ENCODE peak calls at places on chromosomes 12 and 14, in seven cellular contexts. D is lower lobe of right lung, I is A549, P is kidney, J is sigmoid colon, X is BE2C, K is upper lobe of left lung. L is an unnamed sample.

GRCh38 chr12:105820407-105821140 is 318.2 kb downstream of the NUAK1 start:
- DNase-seq in P (no peak), X (no peak), I (no peak), D (no peak), J (peak; percentile 75), K (peak; percentile 35), L (no peak)

GRCh38 chr12:90343966-90344365 is 611.0 kb downstream of the CCER1 start:
- DNase-seq in K (no peak), J (no peak), P (no peak), D (no peak), I (no peak), X (no peak), L (no peak)

GRCh38 chr12:60494249-60494648 is 898.4 kb downstream of the SLC16A7 start:
- DNase-seq in D (no peak), K (no peak), I (peak; percentile 3), J (no peak), X (no peak), P (no peak), L (peak; percentile 39)

GRCh38 chr14:95355422-95355821 is 35.7 kb upstream of the CLMN start:
- DNase-seq in K (no peak), I (no peak), D (no peak), J (no peak), X (no peak), P (no peak), L (no peak)

GRCh38 chr14:76261371-76261811 is 109.7 kb downstream of the GPATCH2L start:
- DNase-seq in K (no peak), P (no peak), X (no peak), D (no peak), J (no peak), I (no peak), L (no peak)

GRCh38 chr12:124480469-124481256 is 86.7 kb downstream of the NCOR2 start:
- DNase-seq in X (peak; percentile 87), P (peak; percentile 96), I (peak; percentile 28), J (no peak), K (no peak), D (no peak), L (no peak)

GRCh38 chr14:32197919-32198318 is 3.9 kb upstream of the RNU6-7 start:
- DNase-seq in X (no peak), D (no peak), J (no peak), P (no peak), K (no peak), I (no peak), L (no peak)

GRCh38 chr12:33514893-33515292 is 75.3 kb upstream of the SYT10 start:
- DNase-seq in K (no peak), I (no peak), D (no peak), P (no peak), J (no peak), X (no peak), L (no peak)

GRCh38 chr12:52331039-52331438 is 9.8 kb upstream of the KRT83 start:
- DNase-seq in X (no peak), P (peak; percentile 17), K (no peak), D (no peak), J (no peak), I (no peak), L (no peak)

GRCh38 chr12:49559011-49559675 is 8.8 kb downstream of the MCRS1 start:
- DNase-seq in D (no peak), P (peak; percentile 55), K (no peak), I (no peak), J (no peak), X (no peak), L (no peak)

GRCh38 chr12:19245126-19245525 is 115.6 kb downstream of the PLEKHA5 start:
- DNase-seq in X (no peak), K (no peak), D (no peak), P (no peak), J (no peak), I (no peak), L (no peak)

GRCh38 chr12:75977952-75978671 is 53.5 kb downstream of the PHLDA1 start:
- DNase-seq in D (no peak), X (peak; percentile 53), K (peak; percentile 78), J (peak; percentile 75), I (peak; percentile 94), P (peak; percentile 66), L (peak; percentile 98)

GRCh38 chr12:12008232-12008850 is 62.4 kb upstream of the BCL2L14 start:
- DNase-seq in P (no peak), X (no peak), I (no peak), D (no peak), J (no peak), K (no peak), L (peak; percentile 24)

GRCh38 chr14:74261288-74261687 is 22.0 kb downstream of the VSX2 start:
- DNase-seq in P (no peak), J (no peak), I (no peak), D (no peak), K (no peak), X (no peak), L (no peak)

GRCh38 chr12:51048601-51049369 is 658 bp downstream of the LETMD1 start:
- DNase-seq in D (no peak), P (no peak), K (no peak), I (no peak), X (no peak), J (no peak), L (no peak)

GRCh38 chr12:16189849-16190248 is 87.6 kb downstream of the SLC15A5 start:
- DNase-seq in K (no peak), I (no peak), D (no peak), X (no peak), J (no peak), P (no peak), L (peak; percentile 63)

GRCh38 chr14:61178226-61179060 is 102.7 kb downstream of the TMEM30B start:
- DNase-seq in P (no peak), J (no peak), K (no peak), D (no peak), I (peak; percentile 84), X (no peak), L (peak; percentile 61)

GRCh38 chr14:92473947-92474535 is 39.5 kb upstream of the RIN3 start:
- DNase-seq in D (no peak), J (no peak), I (no peak), P (peak; percentile 61), X (no peak), K (no peak), L (no peak)

GRCh38 chr12:67649165-67650126 is 901 bp downstream of the DYRK2 start:
- DNase-seq in D (peak; percentile 64), I (peak; percentile 31), J (peak; percentile 74), K (peak; percentile 32), X (peak; percentile 45), P (peak; percentile 85), L (peak; percentile 29)

GRCh38 chr14:41986083-41986645 is 379.5 kb downstream of the LRFN5 start:
- DNase-seq in I (no peak), K (no peak), J (no peak), P (no peak), D (no peak), X (no peak), L (no peak)

GRCh38 chr12:104223599-104224168 is 8.1 kb downstream of the TXNRD1 start:
- DNase-seq in I (no peak), J (no peak), K (no peak), D (no peak), X (no peak), P (no peak), L (no peak)

DNA sequence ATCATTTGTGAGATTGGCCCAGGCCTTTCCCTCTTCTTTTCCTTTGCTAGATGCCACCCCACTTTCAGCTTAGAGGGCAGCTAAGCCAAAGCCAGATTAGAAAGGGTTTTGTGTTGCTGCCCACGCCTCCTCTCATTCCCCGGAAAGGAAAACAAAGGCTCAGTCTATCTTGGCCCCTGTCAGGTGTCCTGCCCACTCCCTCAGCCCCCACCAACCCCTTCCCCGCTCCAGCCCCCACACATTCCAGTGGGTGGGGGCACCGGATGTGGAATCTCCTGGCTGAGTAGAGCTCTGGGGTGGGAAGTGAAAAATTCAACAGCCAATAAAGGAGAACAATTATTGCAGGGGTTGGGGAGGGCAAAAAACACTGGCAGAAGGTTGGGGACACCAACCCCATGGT is 2.2 kb upstream of the RDH5 start:
- DNase-seq in X (no peak), J (no peak), K (no peak), D (no peak), P (no peak), I (no peak), L (peak; percentile 58)
- H3K4me1 ChIP-seq in X (peaks cover 3% of the 10 kb centered on the region), J (peaks cover 84% of the 10 kb centered on the region), K (peaks cover 32% of the 10 kb centered on the region), D (peaks cover 61% of the 10 kb centered on the region), P (peaks cover 27% of the 10 kb centered on the region), I (peaks cover 54% of the 10 kb centered on the region), L (peaks cover 40% of the 10 kb centered on the region)

DNA sequence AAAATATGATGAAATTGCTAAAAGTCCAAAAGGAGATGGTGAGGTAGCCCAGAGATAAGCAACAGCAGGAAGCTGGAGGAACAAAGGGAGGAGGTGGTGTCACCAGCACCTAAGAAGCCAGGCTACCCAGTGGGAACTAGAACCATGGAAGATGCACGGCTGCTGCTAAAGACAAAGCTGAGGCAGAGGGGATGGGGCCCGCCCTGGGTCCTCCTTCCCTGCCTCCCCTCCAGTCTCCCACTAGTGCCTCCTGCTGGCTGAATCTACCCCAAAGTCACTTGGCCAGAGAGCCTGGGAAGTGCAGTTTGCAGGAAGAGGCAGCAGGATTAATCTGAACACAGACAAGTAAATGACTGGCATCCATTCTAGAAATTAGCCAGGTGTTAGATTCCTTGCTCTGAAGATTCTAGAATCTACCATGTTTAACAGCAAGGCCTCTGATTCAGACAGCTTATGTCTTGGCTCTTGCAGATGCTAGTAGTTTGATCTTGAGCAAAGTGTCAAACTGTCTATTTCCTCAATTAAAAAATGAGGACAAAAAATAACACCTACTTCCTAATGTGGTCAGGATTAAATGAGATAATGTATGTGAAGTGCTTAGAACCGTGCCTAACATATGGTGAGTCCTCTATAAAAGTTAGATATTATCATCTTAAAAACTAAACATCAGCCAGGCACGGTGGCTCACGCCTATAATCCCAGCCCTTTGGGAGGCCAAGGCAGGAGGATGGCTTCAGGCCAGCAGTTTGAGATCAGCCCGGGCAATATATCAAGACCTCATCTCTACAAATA is 5.9 kb upstream of the LRP10 start:
- DNase-seq in J (no peak), D (peak; percentile 14), X (no peak), K (no peak), P (peak; percentile 18), I (no peak), L (no peak)
- TF ChIP-seq CTCF in J (no peak), D (no peak), X (peak; percentile 36), K (no peak), P (no peak), I (no peak), L (peak; percentile 59)

DNA sequence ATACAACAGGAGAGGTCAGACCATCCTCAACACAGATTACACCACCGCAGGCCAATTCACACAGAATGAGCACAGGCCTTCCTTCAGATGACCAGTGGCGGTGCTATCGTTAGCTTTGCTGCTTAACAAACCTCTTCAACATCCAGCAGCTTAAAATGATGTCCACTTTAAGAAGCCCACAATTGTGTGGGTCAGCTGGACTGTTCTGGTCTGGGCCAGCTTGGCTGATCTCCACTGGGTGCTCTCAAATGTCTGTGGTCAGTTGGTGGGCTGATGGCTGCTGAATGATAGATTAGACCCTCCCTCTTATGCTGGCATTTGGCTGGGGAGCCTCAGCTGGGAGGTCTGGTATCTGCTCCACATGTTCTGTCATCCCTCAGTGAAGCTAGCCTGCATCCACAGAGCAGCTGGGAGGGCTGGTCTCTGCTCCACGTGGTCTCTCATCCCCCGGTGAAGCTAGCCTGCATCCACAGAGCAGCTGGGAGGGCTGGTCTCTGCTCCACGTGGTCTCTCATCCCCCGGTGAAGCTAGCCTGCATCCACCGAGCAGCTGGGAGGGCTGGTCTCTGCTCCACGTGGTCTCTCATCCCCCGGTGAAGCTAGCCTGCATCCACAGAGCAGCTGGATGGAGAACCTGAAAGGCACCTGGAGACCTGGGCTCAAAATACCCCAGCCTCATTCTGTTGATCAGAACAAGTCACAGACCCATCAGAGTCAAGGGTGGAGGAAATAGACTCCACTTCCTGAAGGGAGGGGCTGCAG is 203.6 kb upstream of the DIO3 start:
- DNase-seq in J (peak; percentile 48), I (no peak), X (no peak), D (no peak), P (no peak), K (no peak), L (no peak)
- H3K4me1 ChIP-seq in J (peaks cover 49% of the 10 kb centered on the region), I (no peaks in the 10 kb centered on the region), X (no peaks in the 10 kb centered on the region), D (peaks cover 5% of the 10 kb centered on the region), P (no peaks in the 10 kb centered on the region), K (peaks cover 5% of the 10 kb centered on the region), L (no peaks in the 10 kb centered on the region)

GRCh38 chr14:104680806-104681688 is 8.4 kb upstream of the INF2 start:
- DNase-seq in X (no peak), J (peak; percentile 89), P (peak; percentile 81), D (peak; percentile 64), I (peak; percentile 87), K (peak; percentile 81), L (peak; percentile 64)
- TF ChIP-seq CTCF in X (peak; percentile 39), J (no peak), P (no peak), D (no peak), I (peak; percentile 27), K (no peak), L (peak; percentile 60)